ENCODE peak calls at places on chromosomes 6 and 20, in six cellular contexts. X is effector CD8-positive, alpha-beta T cell; T is NCI-H2171 treated with DMSO at 0.1 percent for 48 hours; U is GM13976; K is mesendoderm; B is left kidney. G is an unnamed sample.

GRCh38 chr6:99521557-99522286 is 6.5 kb upstream of the USP45 start:
- DNase-seq in X (no peak), T (peak), U (no peak), K (peak), B (peak), G (no peak)

GRCh38 chr20:51128198-51128597 is 105.3 kb upstream of the KCNG1 start:
- DNase-seq in X (no peak), T (no peak), U (peak), K (no peak), B (peak), G (no peak)

GRCh38 chr20:48824830-48825550 is 2.8 kb downstream of the PREX1 start:
- DNase-seq in X (no peak), T (peak), U (no peak), K (peak), B (peak), G (no peak)

GRCh38 chr6:84872996-84873395 is 108.6 kb upstream of the TBX18 start:
- DNase-seq in X (no peak), T (no peak), U (no peak), K (no peak), B (no peak), G (no peak)

GRCh38 chr6:98116513-98116912 is 717.9 kb upstream of the POU3F2 start:
- DNase-seq in X (no peak), T (no peak), U (no peak), K (no peak), B (peak), G (no peak)

GRCh38 chr6:107328081-107328480 is 131.3 kb downstream of the PDSS2 start:
- DNase-seq in X (no peak), T (no peak), U (no peak), K (no peak), B (no peak), G (no peak)

GRCh38 chr20:53609501-53610445 is 16.1 kb upstream of the ZNF217 start:
- DNase-seq in X (peak), T (no peak), U (no peak), K (peak), B (peak), G (peak)

GRCh38 chr6:27293436-27294152 is 18.5 kb downstream of the POM121L2 start:
- DNase-seq in X (no peak), T (no peak), U (no peak), K (peak), B (peak), G (no peak)

GRCh38 chr6:18058429-18058828 is 64.0 kb downstream of the NHLRC1 start:
- DNase-seq in X (no peak), T (no peak), U (no peak), K (no peak), B (no peak), G (no peak)

GRCh38 chr6:33192105-33192646 is at the start of gene COL11A2:
- DNase-seq in X (peak), T (no peak), U (no peak), K (no peak), B (peak), G (no peak)

GRCh38 chr6:152594726-152595125 is 42.4 kb downstream of the SYNE1 start:
- DNase-seq in X (no peak), T (no peak), U (no peak), K (no peak), B (no peak), G (no peak)

GRCh38 chr20:57451759-57452661 is 60.8 kb downstream of the RBM38 start:
- DNase-seq in X (no peak), T (no peak), U (peak), K (no peak), B (no peak), G (no peak)

GRCh38 chr6:144469144-144469575 is 184.0 kb downstream of the UTRN start:
- DNase-seq in X (no peak), T (no peak), U (peak), K (no peak), B (no peak), G (no peak)

GRCh38 chr6:10141756-10142443 is 273.0 kb downstream of the TFAP2A start:
- DNase-seq in X (no peak), T (no peak), U (no peak), K (no peak), B (peak), G (no peak)

GRCh38 chr6:20604159-20604558 is 69.9 kb downstream of the CDKAL1 start:
- DNase-seq in X (no peak), T (no peak), U (no peak), K (no peak), B (no peak), G (no peak)

GRCh38 chr20:52972190-52972937 is at the start of gene TSHZ2:
- DNase-seq in X (no peak), T (no peak), U (no peak), K (peak), B (peak), G (peak)

GRCh38 chr20:44714102-44714700 is 968 bp upstream of the CCN5 start:
- DNase-seq in X (no peak), T (no peak), U (no peak), K (no peak), B (no peak), G (no peak)

GRCh38 chr6:157974967-157975366 is 6.7 kb upstream of the SYNJ2 start:
- DNase-seq in X (no peak), T (no peak), U (no peak), K (no peak), B (no peak), G (no peak)

GRCh38 chr20:59040682-59041081 is 1.9 kb downstream of the PRELID3B start:
- DNase-seq in X (no peak), T (no peak), U (no peak), K (no peak), B (no peak), G (no peak)

GRCh38 chr6:2344319-2344905 is 99.0 kb upstream of the GMDS start:
- DNase-seq in X (no peak), T (no peak), U (no peak), K (no peak), B (no peak), G (no peak)

GRCh38 chr6:308307-308706 is 16.0 kb downstream of the DUSP22 start:
- DNase-seq in X (no peak), T (no peak), U (no peak), K (no peak), B (no peak), G (no peak)

GRCh38 chr6:136486357-136486756 is 63.9 kb downstream of the MAP7 start:
- DNase-seq in X (no peak), T (no peak), U (no peak), K (no peak), B (no peak), G (no peak)

GRCh38 chr20:41617059-41617921 is 887 bp downstream of the CHD6 start:
- DNase-seq in X (peak), T (peak), U (peak), K (peak), B (peak), G (peak)

GRCh38 chr20:37379967-37380828 is 34.3 kb downstream of the SRC start:
- DNase-seq in X (no peak), T (peak), U (no peak), K (no peak), B (no peak), G (no peak)

GRCh38 chr6:150863213-150863928 is 2.1 kb upstream of the MTHFD1L start:
- DNase-seq in X (no peak), T (no peak), U (no peak), K (no peak), B (no peak), G (no peak)

GRCh38 chr20:46267108-46267820 is 41.0 kb downstream of the CDH22 start:
- DNase-seq in X (no peak), T (no peak), U (no peak), K (no peak), B (no peak), G (no peak)

GRCh38 chr6:133818320-133818719 is 70.6 kb upstream of the TCF21 start:
- DNase-seq in X (no peak), T (no peak), U (no peak), K (peak), B (no peak), G (no peak)

GRCh38 chr20:276620-277495 is 13.7 kb downstream of the C20orf96 start:
- DNase-seq in X (no peak), T (no peak), U (no peak), K (no peak), B (no peak), G (no peak)

GRCh38 chr20:48069626-48070025 is 284.3 kb upstream of the SULF2 start:
- DNase-seq in X (no peak), T (peak), U (no peak), K (no peak), B (no peak), G (no peak)

GRCh38 chr6:26322645-26323482 is 42.1 kb upstream of the BTN3A2 start:
- DNase-seq in X (peak), T (peak), U (peak), K (peak), B (peak), G (peak)

GRCh38 chr20:63380346-63380870 is 19.3 kb upstream of the CHRNA4 start:
- DNase-seq in X (no peak), T (no peak), U (no peak), K (no peak), B (no peak), G (no peak)

GRCh38 chr6:73030257-73030656 is 195.0 kb downstream of the KHDC1L start:
- DNase-seq in X (no peak), T (no peak), U (peak), K (no peak), B (no peak), G (no peak)

GRCh38 chr20:20358801-20359200 is 9.1 kb upstream of the INSM1 start:
- DNase-seq in X (no peak), T (peak), U (no peak), K (no peak), B (no peak), G (no peak)

GRCh38 chr6:12012231-12012565 is at the start of gene HIVEP1:
- DNase-seq in X (no peak), T (no peak), U (peak), K (peak), B (peak), G (no peak)

GRCh38 chr20:1830240-1830639 is 65.0 kb upstream of the SIRPA start:
- DNase-seq in X (no peak), T (no peak), U (no peak), K (peak), B (peak), G (no peak)